ENCODE peak calls at places on chromosomes 16 and 17, in six cellular contexts. K is GM12891, Z is HepG2, M is H1, G is GM12878, D is K562. Y is an unnamed sample.

GRCh38 chr17:72422505-72423285 is 301.9 kb downstream of the SOX9 start:
- DNase-seq in K (peak; percentile 30), Z (peak; percentile 96), M (no peak), G (peak; percentile 94), D (no peak), Y (peak; percentile 41)

GRCh38 chr17:57887161-57887560 is 37.3 kb upstream of the MRPS23 start:
- DNase-seq in K (no peak), Z (no peak), M (no peak), G (no peak), D (no peak), Y (no peak)

GRCh38 chr17:28759296-28759865 is 15.6 kb downstream of the TRAF4 start:
- DNase-seq in K (no peak), Z (no peak), M (no peak), G (no peak), D (no peak), Y (no peak)

GRCh38 chr17:6699997-6700947 is 12.9 kb downstream of the SLC13A5 start:
- DNase-seq in K (no peak), Z (peak; percentile 98), M (no peak), G (no peak), D (no peak), Y (no peak)

GRCh38 chr16:63617047-63617989 is 1504.5 kb downstream of the CDH11 start:
- DNase-seq in K (no peak), Z (no peak), M (no peak), G (no peak), D (no peak), Y (no peak)

GRCh38 chr17:40450175-40450574 is 6.9 kb downstream of the IGFBP4 start:
- DNase-seq in K (no peak), Z (peak; percentile 54), M (peak; percentile 81), G (no peak), D (peak; percentile 77), Y (no peak)

GRCh38 chr16:63735456-63735855 is 1386.4 kb downstream of the CDH11 start:
- DNase-seq in K (no peak), Z (no peak), M (no peak), G (no peak), D (no peak), Y (no peak)

GRCh38 chr17:6325741-6326140 is 109.2 kb downstream of the AIPL1 start:
- DNase-seq in K (no peak), Z (no peak), M (no peak), G (no peak), D (no peak), Y (no peak)

GRCh38 chr16:14146445-14146844 is 75.3 kb downstream of the MRTFB start:
- DNase-seq in K (no peak), Z (peak; percentile 60), M (no peak), G (no peak), D (no peak), Y (no peak)

DNA sequence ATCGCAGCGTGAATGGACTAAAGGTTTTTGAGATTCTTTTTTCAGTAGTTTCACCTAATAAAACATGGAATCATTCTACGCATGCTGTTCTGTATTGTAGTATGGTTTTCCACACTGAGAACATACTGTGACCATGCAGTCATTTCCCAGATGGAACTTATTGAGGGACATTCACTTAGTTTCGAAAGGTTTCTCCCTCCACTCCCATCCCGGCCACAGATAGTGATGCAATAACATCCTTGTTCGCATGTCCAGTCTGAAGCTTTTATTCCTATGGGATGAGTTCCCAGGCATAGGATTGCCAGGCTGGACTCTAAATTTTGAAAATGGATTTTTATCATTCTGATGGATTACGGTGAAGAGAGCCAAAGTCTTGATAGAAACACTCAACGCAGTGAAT is 420.4 kb downstream of the WWOX start:
- DNase-seq in K (no peak), Z (no peak), M (no peak), G (no peak), D (no peak), Y (no peak)
- TF ChIP-seq TAF1 in K (no peak), Z (no peak), M (no peak), G (no peak), D (no peak), Y (no peak)

GRCh38 chr16:25034916-25035315 is 19.7 kb upstream of the ARHGAP17 start:
- DNase-seq in K (no peak), Z (no peak), M (no peak), G (no peak), D (no peak), Y (no peak)

GRCh38 chr16:25031132-25031440 is 15.9 kb upstream of the ARHGAP17 start:
- DNase-seq in K (no peak), Z (no peak), M (no peak), G (no peak), D (no peak), Y (no peak)

GRCh38 chr16:25033852-25034251 is 18.7 kb upstream of the ARHGAP17 start:
- DNase-seq in K (no peak), Z (no peak), M (no peak), G (no peak), D (no peak), Y (no peak)

GRCh38 chr16:25030420-25031131 is 15.4 kb upstream of the ARHGAP17 start:
- DNase-seq in K (no peak), Z (no peak), M (no peak), G (no peak), D (no peak), Y (no peak)

DNA sequence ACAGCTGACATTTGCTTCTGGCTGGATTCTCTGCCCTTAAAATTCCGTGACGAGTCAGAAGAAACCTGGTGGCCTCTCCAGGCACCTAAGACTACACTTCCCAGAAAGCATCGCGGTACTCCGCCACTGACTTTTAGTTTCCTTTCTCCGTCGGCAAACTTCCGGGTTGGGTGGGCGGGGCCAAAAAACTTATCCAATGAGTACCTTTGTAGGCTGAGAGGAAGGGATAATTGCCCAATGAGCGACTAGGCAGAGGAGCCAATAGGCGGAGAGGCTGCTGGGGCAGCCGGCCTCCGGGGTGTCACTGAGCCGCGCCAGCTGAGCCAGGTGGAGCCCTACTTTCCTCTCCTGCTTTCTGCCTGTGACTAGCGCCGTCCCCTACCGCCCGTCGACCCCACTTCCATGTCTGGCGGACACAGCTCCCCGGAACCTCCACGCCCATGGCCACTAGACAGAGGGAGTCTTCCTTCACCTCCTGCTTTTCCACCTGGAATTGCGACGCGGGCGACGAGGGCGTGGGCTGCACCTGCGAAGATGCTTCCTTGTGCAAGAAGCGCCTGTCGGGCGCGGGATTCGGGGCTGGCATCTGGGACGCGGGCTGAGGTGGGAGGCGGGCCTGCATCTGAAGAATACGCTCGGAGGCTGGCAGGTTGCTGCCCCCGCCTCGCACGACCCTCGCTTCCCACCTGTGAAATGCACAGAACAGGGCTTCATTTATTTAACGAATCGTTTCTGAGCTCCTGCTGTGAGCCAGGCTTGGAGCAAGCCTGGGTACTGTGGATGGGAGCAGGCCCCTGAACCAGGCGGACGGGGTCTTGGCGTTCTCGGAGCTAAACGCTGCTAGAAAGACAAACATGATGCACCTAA is 16.5 kb upstream of the ARHGAP17 start:
- DNase-seq in K (peak; percentile 82), Z (peak; percentile 99), M (peak; percentile 81), G (peak; percentile 96), D (peak; percentile 98), Y (peak; percentile 87)
- TF ChIP-seq POLR2A in K (peak; percentile 63), Z (peak; percentile 77), M (no peak), G (peak; percentile 85), D (peak; percentile 76), Y (peak; percentile 81)

GRCh38 chr17:44197980-44198720 is 1.5 kb downstream of the ATXN7L3 start:
- DNase-seq in K (peak; percentile 65), Z (no peak), M (no peak), G (no peak), D (peak; percentile 62), Y (peak; percentile 71)
- TF ChIP-seq POLR2AphosphoS5 in K (no peak), Z (no peak), M (no peak), G (peak; percentile 71), D (peak; percentile 47), Y (peak; percentile 40)

GRCh38 chr16:84548508-84548907 is 44.0 kb upstream of the MEAK7 start:
- DNase-seq in K (no peak), Z (no peak), M (no peak), G (no peak), D (no peak), Y (no peak)

GRCh38 chr16:84552135-84552534 is 47.7 kb upstream of the MEAK7 start:
- DNase-seq in K (no peak), Z (no peak), M (no peak), G (no peak), D (no peak), Y (no peak)

GRCh38 chr16:84547539-84548058 is 43.1 kb upstream of the MEAK7 start:
- DNase-seq in K (no peak), Z (peak; percentile 37), M (peak; percentile 58), G (no peak), D (no peak), Y (no peak)

GRCh38 chr16:84548971-84549844 is 44.7 kb upstream of the MEAK7 start:
- DNase-seq in K (no peak), Z (no peak), M (no peak), G (no peak), D (no peak), Y (no peak)

GRCh38 chr16:84550096-84550495 is 45.6 kb upstream of the MEAK7 start:
- DNase-seq in K (no peak), Z (no peak), M (no peak), G (no peak), D (no peak), Y (no peak)
- TF ChIP-seq TAF1 in K (no peak), Z (no peak), M (no peak), G (no peak), D (no peak), Y (no peak)

GRCh38 chr16:23497543-23497868 is 12.8 kb downstream of the GGA2 start:
- DNase-seq in K (no peak), Z (no peak), M (no peak), G (no peak), D (peak; percentile 28), Y (no peak)
- TF ChIP-seq POLR2A in K (no peak), Z (no peak), M (no peak), G (no peak), D (no peak), Y (no peak)

DNA sequence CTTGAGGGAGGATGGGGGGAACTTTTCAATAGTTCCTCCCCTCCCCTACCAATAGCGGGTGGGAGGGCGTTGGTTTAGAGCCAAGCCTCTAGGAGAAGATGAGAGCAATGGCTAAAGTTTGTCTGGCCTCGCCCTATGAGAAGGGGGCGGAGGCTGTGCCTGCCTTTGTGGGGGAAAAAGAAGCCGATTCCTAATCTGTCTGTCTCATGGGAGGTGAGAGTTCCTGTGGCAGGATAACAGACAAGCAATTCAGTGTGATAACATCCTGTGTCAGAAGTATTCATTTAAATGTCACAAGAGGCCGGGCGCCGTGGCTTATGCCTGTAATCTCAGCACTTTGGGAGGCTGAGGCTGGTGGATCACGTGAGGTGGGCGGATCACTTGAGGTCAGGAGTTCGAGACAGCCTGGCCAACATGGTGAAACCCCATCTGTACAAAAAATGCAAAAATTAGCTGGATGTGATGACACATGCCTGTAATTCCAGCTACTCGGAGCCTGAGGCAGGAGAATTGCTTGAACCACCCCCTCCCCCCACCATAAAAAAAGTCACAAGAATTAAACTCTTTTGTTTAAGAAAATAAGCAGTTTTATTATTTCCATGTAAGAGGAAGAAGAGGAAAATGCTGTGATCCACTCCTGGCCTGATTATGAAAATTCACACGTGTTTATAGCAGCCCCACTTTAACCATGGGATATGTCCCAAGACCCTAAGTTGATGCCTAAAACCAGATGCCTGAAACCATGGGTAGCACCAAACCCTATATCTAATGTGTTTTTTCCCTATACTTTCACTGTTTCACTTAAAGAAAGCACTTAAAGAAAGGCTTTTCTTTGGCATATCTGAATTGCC is 1.7 kb downstream of the SLFN5 start:
- DNase-seq in K (peak; percentile 29), Z (peak; percentile 6), M (peak; percentile 47), G (no peak), D (peak; percentile 17), Y (peak; percentile 33)
- TF ChIP-seq POLR2AphosphoS5 in K (no peak), Z (no peak), M (no peak), G (no peak), D (no peak), Y (peak; percentile 47)

GRCh38 chr17:82493517-82493840 is 26.1 kb upstream of the FOXK2 start:
- DNase-seq in K (no peak), Z (no peak), M (no peak), G (no peak), D (no peak), Y (no peak)
- TF ChIP-seq TAF1 in K (no peak), Z (no peak), M (no peak), G (no peak), D (no peak), Y (no peak)